ENCODE peak calls at places on chromosome 11, in five cellular contexts. H is Panc1, V is suprapubic skin, P is transverse colon, D is HL-60. T is an unnamed sample.
A peak's percentile ranks its signal among the peaks of the same experiment; 100 is the strongest.

GRCh38 chr11:48088682-48089050 is 108.3 kb downstream of the PTPRJ start:
- DNase-seq in D (no peak), V (no peak), P (no peak), H (no peak), T (no peak)

GRCh38 chr11:92083123-92083522 is 141.5 kb upstream of the FAT3 start:
- DNase-seq in D (no peak), H (no peak), P (no peak), V (no peak), T (no peak)

GRCh38 chr11:114416441-114416928 is 16.0 kb downstream of the RBM7 start:
- DNase-seq in H (no peak), V (no peak), D (no peak), P (no peak), T (no peak)

GRCh38 chr11:62573006-62573591 is 592 bp downstream of the EEF1G start:
- DNase-seq in V (no peak), P (no peak), D (no peak), H (no peak), T (no peak)

GRCh38 chr11:91796999-91797398 is 427.6 kb upstream of the FAT3 start:
- DNase-seq in D (no peak), H (no peak), P (no peak), V (no peak), T (no peak)

GRCh38 chr11:94928146-94928995 is 45.0 kb downstream of the CWC15 start:
- DNase-seq in P (no peak), H (no peak), V (no peak), D (no peak), T (no peak)

GRCh38 chr11:131412061-131412460 is 41.6 kb downstream of the NTM start:
- DNase-seq in P (no peak), H (no peak), V (no peak), D (no peak), T (no peak)

GRCh38 chr11:35010656-35011055 is 94.2 kb downstream of the PDHX start:
- DNase-seq in P (no peak), H (no peak), D (no peak), V (no peak), T (no peak)

GRCh38 chr11:64661622-64662021 is 61.4 kb downstream of the NRXN2 start:
- DNase-seq in P (no peak), D (no peak), H (no peak), V (no peak), T (no peak)

GRCh38 chr11:100682247-100682969 is 4.7 kb upstream of the ARHGAP42 start:
- DNase-seq in H (no peak), D (no peak), V (no peak), P (no peak), T (no peak)

GRCh38 chr11:27317751-27318150 is 45.3 kb downstream of the CCDC34 start:
- DNase-seq in V (no peak), P (no peak), H (no peak), D (no peak), T (no peak)

GRCh38 chr11:122735031-122735430 is 79.5 kb downstream of the UBASH3B start:
- DNase-seq in H (no peak), V (no peak), P (no peak), D (no peak), T (no peak)

GRCh38 chr11:34204396-34205279 is 99.2 kb downstream of the NAT10 start:
- DNase-seq in V (no peak), P (no peak), D (no peak), H (peak; percentile 93), T (peak; percentile 31)

GRCh38 chr11:118691926-118692830 is 12.7 kb upstream of the TREH start:
- DNase-seq in H (no peak), P (peak; percentile 23), D (peak; percentile 32), V (no peak), T (no peak)

GRCh38 chr11:107457205-107457557 is 444 bp downstream of the CWF19L2 start:
- DNase-seq in H (peak; percentile 12), V (no peak), D (peak; percentile 15), P (no peak), T (no peak)

GRCh38 chr11:134802116-134802515 is 390.1 kb upstream of the B3GAT1 start:
- DNase-seq in D (no peak), P (no peak), H (no peak), V (no peak), T (no peak)

GRCh38 chr11:100329352-100329751 is 357.7 kb upstream of the ARHGAP42 start:
- DNase-seq in D (no peak), H (no peak), P (no peak), V (no peak), T (no peak)

GRCh38 chr11:106495046-106495445 is 417.6 kb downstream of the AASDHPPT start:
- DNase-seq in V (no peak), H (peak; percentile 84), P (no peak), D (no peak), T (no peak)

GRCh38 chr11:7600205-7600775 is 73.0 kb downstream of the CYB5R2 start:
- DNase-seq in D (peak; percentile 65), P (peak; percentile 21), V (peak; percentile 88), H (no peak), T (peak; percentile 72)

GRCh38 chr11:7457211-7457610 is 28.1 kb upstream of the OLFML1 start:
- DNase-seq in V (no peak), P (no peak), H (no peak), D (no peak), T (no peak)

GRCh38 chr11:72834905-72835304 is 20.7 kb downstream of the ATG16L2 start:
- DNase-seq in V (no peak), D (no peak), P (no peak), H (no peak), T (no peak)

GRCh38 chr11:103397369-103397768 is 288.1 kb downstream of the DYNC2H1 start:
- DNase-seq in V (no peak), P (no peak), H (no peak), D (no peak), T (no peak)

GRCh38 chr11:20364412-20364792 is 888 bp downstream of the HTATIP2 start:
- DNase-seq in H (no peak), P (peak; percentile 21), V (no peak), D (no peak), T (no peak)

GRCh38 chr11:10499452-10500262 is 41.3 kb downstream of the RNF141 start:
- DNase-seq in P (no peak), D (no peak), V (no peak), H (no peak), T (no peak)

GRCh38 chr11:57432714-57433163 is 5.8 kb upstream of the SLC43A3 start:
- DNase-seq in D (peak; percentile 47), P (no peak), V (no peak), H (no peak), T (no peak)

GRCh38 chr11:119284344-119285157 is 32.4 kb downstream of the MCAM start:
- DNase-seq in D (no peak), P (no peak), V (no peak), H (peak; percentile 33), T (no peak)

GRCh38 chr11:116046127-116046526 is 541.9 kb upstream of the CADM1 start:
- DNase-seq in D (no peak), H (no peak), P (no peak), V (no peak), T (no peak)

GRCh38 chr11:33323421-33323820 is 66.2 kb downstream of the HIPK3 start:
- DNase-seq in D (no peak), V (no peak), H (no peak), P (no peak), T (no peak)

GRCh38 chr11:74520927-74521665 is 27.6 kb upstream of the LIPT2 start:
- DNase-seq in D (no peak), V (no peak), H (no peak), P (no peak), T (no peak)

GRCh38 chr11:74253361-74253760 is 58.1 kb downstream of the P4HA3 start:
- DNase-seq in H (no peak), D (no peak), V (no peak), P (no peak), T (no peak)

GRCh38 chr11:77474509-77475070 is 696 bp upstream of the PAK1 start:
- DNase-seq in P (no peak), H (no peak), D (no peak), V (no peak), T (no peak)

GRCh38 chr11:15616130-15617105 is 501.7 kb downstream of the INSC start:
- DNase-seq in P (no peak), H (no peak), D (peak; percentile 29), V (no peak), T (no peak)

GRCh38 chr11:15615412-15616096 is 500.8 kb downstream of the INSC start:
- DNase-seq in V (no peak), P (no peak), H (no peak), D (no peak), T (no peak)

GRCh38 chr11:15617126-15617525 is 502.4 kb downstream of the INSC start:
- DNase-seq in P (no peak), D (peak; percentile 4), V (no peak), H (no peak), T (no peak)

GRCh38 chr11:15621565-15621964 is 506.8 kb downstream of the INSC start:
- DNase-seq in H (no peak), P (no peak), V (no peak), D (no peak), T (no peak)

DNA sequence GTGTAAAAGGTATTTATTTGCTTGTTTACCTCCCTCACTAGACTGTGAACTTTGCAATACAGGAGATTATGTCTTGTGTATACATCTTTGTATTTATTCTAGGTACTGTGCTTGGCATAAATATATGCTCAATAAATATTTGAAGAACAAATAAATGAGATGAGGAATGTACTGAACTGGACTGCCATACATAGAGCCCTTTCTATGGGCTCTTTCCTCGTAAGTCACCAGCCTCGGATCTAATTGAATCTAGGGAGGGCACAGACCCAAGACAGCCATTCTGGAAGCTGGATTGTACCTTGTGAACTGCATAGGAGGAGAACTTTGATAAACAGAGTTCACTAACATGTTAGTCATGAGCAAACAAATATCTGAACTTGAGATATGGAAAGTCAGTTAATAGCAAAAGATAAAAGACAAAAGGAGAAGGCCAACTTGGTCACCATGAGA is 503.9 kb downstream of the INSC start:
- DNase-seq in D (no peak), P (no peak), V (no peak), H (no peak), T (peak; percentile 69)
- TF ChIP-seq POLR2AphosphoS5 in D (no peak), P (no peak), V (no peak), H (no peak), T (peak; percentile 74)

GRCh38 chr11:67355023-67355793 is 1.9 kb upstream of the POLD4 start:
- DNase-seq in V (peak; percentile 66), H (no peak), D (no peak), P (no peak), T (no peak)

GRCh38 chr11:67356867-67357561 is 3.7 kb upstream of the POLD4 start:
- DNase-seq in D (peak; percentile 84), H (no peak), V (no peak), P (peak; percentile 81), T (peak; percentile 79)

GRCh38 chr11:67357831-67358555 is 4.6 kb upstream of the POLD4 start:
- DNase-seq in H (no peak), V (no peak), D (no peak), P (no peak), T (no peak)

GRCh38 chr11:67355794-67356550 is 2.6 kb upstream of the POLD4 start:
- DNase-seq in V (no peak), H (no peak), P (peak; percentile 51), D (no peak), T (no peak)

GRCh38 chr11:67356551-67356866 is 3.2 kb upstream of the POLD4 start:
- DNase-seq in H (no peak), P (no peak), D (no peak), V (no peak), T (no peak)
- H3K27ac ChIP-seq in H (peak overlapping the region; percentile 94), P (peak overlapping the region; percentile 96), D (peak overlapping the region; percentile 84), V (peak overlapping the region; percentile 98), T (peak overlapping the region; percentile 91)

GRCh38 chr11:2807276-2807681 is 78.3 kb downstream of the CDKN1C start:
- DNase-seq in P (peak; percentile 79), H (no peak), V (peak; percentile 84), D (no peak), T (peak; percentile 90)
- TF ChIP-seq POLR2AphosphoS5 in P (peak; percentile 60), H (no peak), V (no peak), D (no peak), T (peak; percentile 50)

GRCh38 chr11:43676933-43677332 is 3.6 kb upstream of the HSD17B12 start:
- DNase-seq in P (no peak), H (no peak), D (no peak), V (no peak), T (no peak)
- H3K27ac ChIP-seq in P (no peak overlapping the region), H (no peak overlapping the region), D (no peak overlapping the region), V (no peak overlapping the region), T (no peak overlapping the region)